ENCODE peak calls at places on chromosome 16, in ten cellular contexts. One of them, this sample, is unnamed.

GRCh38 chr16:54921229-54921824 is 9.3 kb upstream of the IRX5 start:
- DNase-seq in sigmoid colon: no peak
- DNase-seq in endodermal cell: no peak
- DNase-seq in IMR-90: no peak
- DNase-seq in CD4-positive, alpha-beta T cell: no peak
- DNase-seq in thoracic aorta: no peak
- DNase-seq in A549: no peak
- DNase-seq in mesendoderm: no peak
- DNase-seq in cardiac muscle cell: no peak
- DNase-seq in psoas muscle: no peak
- DNase-seq in this sample: no peak

GRCh38 chr16:19085679-19086200 is 18.3 kb downstream of the COQ7 start:
- DNase-seq in sigmoid colon: no peak
- DNase-seq in endodermal cell: no peak
- DNase-seq in IMR-90: no peak
- DNase-seq in CD4-positive, alpha-beta T cell: no peak
- DNase-seq in thoracic aorta: no peak
- DNase-seq in A549: no peak
- DNase-seq in mesendoderm: peak; percentile 29
- DNase-seq in cardiac muscle cell: peak; percentile 12
- DNase-seq in psoas muscle: no peak
- DNase-seq in this sample: no peak

GRCh38 chr16:8962393-8963009 is 1.2 kb downstream of the USP7 start:
- DNase-seq in sigmoid colon: no peak
- DNase-seq in endodermal cell: peak; percentile 71
- DNase-seq in IMR-90: no peak
- DNase-seq in CD4-positive, alpha-beta T cell: peak; percentile 62
- DNase-seq in thoracic aorta: no peak
- DNase-seq in A549: no peak
- DNase-seq in mesendoderm: peak; percentile 39
- DNase-seq in cardiac muscle cell: peak; percentile 42
- DNase-seq in psoas muscle: peak; percentile 24
- DNase-seq in this sample: no peak

GRCh38 chr16:19167710-19168172 is 299 bp upstream of the SYT17 start:
- DNase-seq in sigmoid colon: no peak
- DNase-seq in endodermal cell: peak; percentile 91
- DNase-seq in IMR-90: peak; percentile 48
- DNase-seq in CD4-positive, alpha-beta T cell: no peak
- DNase-seq in thoracic aorta: no peak
- DNase-seq in A549: peak; percentile 80
- DNase-seq in mesendoderm: peak; percentile 76
- DNase-seq in cardiac muscle cell: peak; percentile 79
- DNase-seq in psoas muscle: peak; percentile 71
- DNase-seq in this sample: peak; percentile 91

GRCh38 chr16:55372792-55373488 is 48.9 kb downstream of the IRX6 start:
- DNase-seq in sigmoid colon: no peak
- DNase-seq in endodermal cell: no peak
- DNase-seq in IMR-90: no peak
- DNase-seq in CD4-positive, alpha-beta T cell: no peak
- DNase-seq in thoracic aorta: no peak
- DNase-seq in A549: no peak
- DNase-seq in mesendoderm: no peak
- DNase-seq in cardiac muscle cell: no peak
- DNase-seq in psoas muscle: no peak
- DNase-seq in this sample: peak; percentile 45

GRCh38 chr16:79402356-79402755 is 198.2 kb downstream of the MAF start:
- DNase-seq in sigmoid colon: no peak
- DNase-seq in endodermal cell: peak; percentile 65
- DNase-seq in IMR-90: no peak
- DNase-seq in CD4-positive, alpha-beta T cell: no peak
- DNase-seq in thoracic aorta: no peak
- DNase-seq in A549: no peak
- DNase-seq in mesendoderm: peak; percentile 39
- DNase-seq in cardiac muscle cell: no peak
- DNase-seq in psoas muscle: no peak
- DNase-seq in this sample: no peak

GRCh38 chr16:180921-181667 is 835 bp downstream of the HBQ1 start:
- DNase-seq in sigmoid colon: peak; percentile 81
- DNase-seq in endodermal cell: peak; percentile 96
- DNase-seq in IMR-90: peak; percentile 58
- DNase-seq in CD4-positive, alpha-beta T cell: peak; percentile 92
- DNase-seq in thoracic aorta: no peak
- DNase-seq in A549: peak; percentile 88
- DNase-seq in mesendoderm: peak; percentile 89
- DNase-seq in cardiac muscle cell: peak; percentile 86
- DNase-seq in psoas muscle: peak; percentile 70
- DNase-seq in this sample: peak; percentile 67

GRCh38 chr16:66798162-66798561 is 3.2 kb downstream of the TERB1 start:
- DNase-seq in sigmoid colon: no peak
- DNase-seq in endodermal cell: no peak
- DNase-seq in IMR-90: peak; percentile 55
- DNase-seq in CD4-positive, alpha-beta T cell: no peak
- DNase-seq in thoracic aorta: no peak
- DNase-seq in A549: no peak
- DNase-seq in mesendoderm: no peak
- DNase-seq in cardiac muscle cell: no peak
- DNase-seq in psoas muscle: no peak
- DNase-seq in this sample: no peak

GRCh38 chr16:73015612-73016487 is 32.1 kb downstream of the ZFHX3 start:
- DNase-seq in sigmoid colon: peak; percentile 64
- DNase-seq in endodermal cell: peak; percentile 36
- DNase-seq in IMR-90: no peak
- DNase-seq in CD4-positive, alpha-beta T cell: no peak
- DNase-seq in thoracic aorta: no peak
- DNase-seq in A549: peak; percentile 29
- DNase-seq in mesendoderm: no peak
- DNase-seq in cardiac muscle cell: no peak
- DNase-seq in psoas muscle: peak; percentile 40
- DNase-seq in this sample: no peak

DNA sequence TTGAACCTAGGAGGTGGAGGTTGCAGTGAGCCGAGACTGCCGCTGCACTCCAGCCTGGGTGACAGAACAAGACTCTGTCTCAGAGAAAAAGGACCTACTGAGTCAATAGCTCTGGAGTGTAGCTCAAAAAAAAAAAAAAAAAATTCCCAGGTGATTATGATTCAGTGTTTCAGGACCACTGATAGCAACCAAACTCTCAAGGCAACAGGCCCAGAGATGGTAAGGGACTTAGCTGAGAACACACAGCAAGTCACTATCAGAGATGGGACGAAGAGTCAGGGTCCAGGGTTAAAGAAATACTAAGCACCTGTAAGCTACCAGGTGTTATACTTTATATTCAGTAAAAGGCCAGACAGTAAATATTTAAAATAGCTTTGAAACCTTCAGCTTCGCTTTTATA is 335.3 kb downstream of the XYLT1 start:
- DNase-seq in sigmoid colon: no peak
- DNase-seq in endodermal cell: no peak
- DNase-seq in IMR-90: no peak
- DNase-seq in CD4-positive, alpha-beta T cell: no peak
- DNase-seq in thoracic aorta: no peak
- DNase-seq in A549: no peak
- DNase-seq in mesendoderm: no peak
- DNase-seq in cardiac muscle cell: no peak
- DNase-seq in psoas muscle: no peak
- DNase-seq in this sample: no peak
- H3K27ac ChIP-seq in sigmoid colon: no peak overlapping the region
- H3K27ac ChIP-seq in endodermal cell: no peak overlapping the region
- H3K27ac ChIP-seq in IMR-90: no peak overlapping the region
- H3K27ac ChIP-seq in CD4-positive, alpha-beta T cell: no peak overlapping the region
- H3K27ac ChIP-seq in thoracic aorta: no peak overlapping the region
- H3K27ac ChIP-seq in A549: no peak overlapping the region
- H3K27ac ChIP-seq in mesendoderm: no peak overlapping the region
- H3K27ac ChIP-seq in cardiac muscle cell: no peak overlapping the region
- H3K27ac ChIP-seq in psoas muscle: no peak overlapping the region
- H3K27ac ChIP-seq in this sample: no peak overlapping the region

GRCh38 chr16:2498531-2499253 is 15.1 kb upstream of the ATP6V0C start:
- DNase-seq in sigmoid colon: no peak
- DNase-seq in endodermal cell: no peak
- DNase-seq in IMR-90: no peak
- DNase-seq in CD4-positive, alpha-beta T cell: no peak
- DNase-seq in thoracic aorta: no peak
- DNase-seq in A549: no peak
- DNase-seq in mesendoderm: no peak
- DNase-seq in cardiac muscle cell: no peak
- DNase-seq in psoas muscle: no peak
- DNase-seq in this sample: peak; percentile 72
- H3K27ac ChIP-seq in sigmoid colon: no peak overlapping the region
- H3K27ac ChIP-seq in endodermal cell: no peak overlapping the region
- H3K27ac ChIP-seq in IMR-90: no peak overlapping the region
- H3K27ac ChIP-seq in CD4-positive, alpha-beta T cell: no peak overlapping the region
- H3K27ac ChIP-seq in thoracic aorta: no peak overlapping the region
- H3K27ac ChIP-seq in A549: no peak overlapping the region
- H3K27ac ChIP-seq in mesendoderm: no peak overlapping the region
- H3K27ac ChIP-seq in cardiac muscle cell: no peak overlapping the region
- H3K27ac ChIP-seq in psoas muscle: peak overlapping the region; percentile 30
- H3K27ac ChIP-seq in this sample: no peak overlapping the region

GRCh38 chr16:30428055-30428454 is 1.8 kb downstream of the DCTPP1 start:
- DNase-seq in sigmoid colon: no peak
- DNase-seq in endodermal cell: no peak
- DNase-seq in IMR-90: no peak
- DNase-seq in CD4-positive, alpha-beta T cell: no peak
- DNase-seq in thoracic aorta: no peak
- DNase-seq in A549: no peak
- DNase-seq in mesendoderm: no peak
- DNase-seq in cardiac muscle cell: no peak
- DNase-seq in psoas muscle: no peak
- DNase-seq in this sample: no peak

GRCh38 chr16:30434852-30435251 is 5.0 kb upstream of the DCTPP1 start:
- DNase-seq in sigmoid colon: no peak
- DNase-seq in endodermal cell: no peak
- DNase-seq in IMR-90: no peak
- DNase-seq in CD4-positive, alpha-beta T cell: no peak
- DNase-seq in thoracic aorta: no peak
- DNase-seq in A549: no peak
- DNase-seq in mesendoderm: no peak
- DNase-seq in cardiac muscle cell: no peak
- DNase-seq in psoas muscle: no peak
- DNase-seq in this sample: no peak

GRCh38 chr16:30429418-30429677 is 482 bp downstream of the DCTPP1 start:
- DNase-seq in sigmoid colon: no peak
- DNase-seq in endodermal cell: peak; percentile 76
- DNase-seq in IMR-90: no peak
- DNase-seq in CD4-positive, alpha-beta T cell: no peak
- DNase-seq in thoracic aorta: no peak
- DNase-seq in A549: no peak
- DNase-seq in mesendoderm: no peak
- DNase-seq in cardiac muscle cell: no peak
- DNase-seq in psoas muscle: no peak
- DNase-seq in this sample: no peak

GRCh38 chr16:30430428-30430970 is 669 bp upstream of the DCTPP1 start:
- DNase-seq in sigmoid colon: no peak
- DNase-seq in endodermal cell: no peak
- DNase-seq in IMR-90: no peak
- DNase-seq in CD4-positive, alpha-beta T cell: no peak
- DNase-seq in thoracic aorta: no peak
- DNase-seq in A549: peak; percentile 13
- DNase-seq in mesendoderm: no peak
- DNase-seq in cardiac muscle cell: no peak
- DNase-seq in psoas muscle: peak; percentile 35
- DNase-seq in this sample: no peak

GRCh38 chr16:30429678-30430427 is at the start of gene DCTPP1:
- DNase-seq in sigmoid colon: peak; percentile 98
- DNase-seq in endodermal cell: peak; percentile 97
- DNase-seq in IMR-90: peak; percentile 98
- DNase-seq in CD4-positive, alpha-beta T cell: peak; percentile 93
- DNase-seq in thoracic aorta: peak; percentile 94
- DNase-seq in A549: peak; percentile 98
- DNase-seq in mesendoderm: peak; percentile 100
- DNase-seq in cardiac muscle cell: peak; percentile 99
- DNase-seq in psoas muscle: peak; percentile 94
- DNase-seq in this sample: peak; percentile 98
- H3K27ac ChIP-seq in sigmoid colon: peak within 1 kb of the TSS; percentile 84
- H3K27ac ChIP-seq in endodermal cell: no peak within 1 kb of the TSS
- H3K27ac ChIP-seq in IMR-90: no peak within 1 kb of the TSS
- H3K27ac ChIP-seq in CD4-positive, alpha-beta T cell: peak within 1 kb of the TSS; percentile 70
- H3K27ac ChIP-seq in thoracic aorta: peak within 1 kb of the TSS; percentile 42
- H3K27ac ChIP-seq in A549: peak within 1 kb of the TSS; percentile 77
- H3K27ac ChIP-seq in mesendoderm: no peak within 1 kb of the TSS
- H3K27ac ChIP-seq in cardiac muscle cell: peak within 1 kb of the TSS; percentile 69
- H3K27ac ChIP-seq in psoas muscle: peak within 1 kb of the TSS; percentile 66
- H3K27ac ChIP-seq in this sample: peak within 1 kb of the TSS; percentile 78

GRCh38 chr16:61289141-61289540 is 747.1 kb downstream of the CDH8 start:
- DNase-seq in sigmoid colon: no peak
- DNase-seq in endodermal cell: no peak
- DNase-seq in IMR-90: no peak
- DNase-seq in CD4-positive, alpha-beta T cell: no peak
- DNase-seq in thoracic aorta: no peak
- DNase-seq in A549: no peak
- DNase-seq in mesendoderm: no peak
- DNase-seq in cardiac muscle cell: no peak
- DNase-seq in psoas muscle: no peak
- DNase-seq in this sample: no peak
- H3K27ac ChIP-seq in sigmoid colon: no peak overlapping the region
- H3K27ac ChIP-seq in endodermal cell: no peak overlapping the region
- H3K27ac ChIP-seq in IMR-90: no peak overlapping the region
- H3K27ac ChIP-seq in CD4-positive, alpha-beta T cell: no peak overlapping the region
- H3K27ac ChIP-seq in thoracic aorta: no peak overlapping the region
- H3K27ac ChIP-seq in A549: no peak overlapping the region
- H3K27ac ChIP-seq in mesendoderm: no peak overlapping the region
- H3K27ac ChIP-seq in cardiac muscle cell: no peak overlapping the region
- H3K27ac ChIP-seq in psoas muscle: no peak overlapping the region
- H3K27ac ChIP-seq in this sample: no peak overlapping the region